ENCODE peak calls at places on chromosomes 1 and 21, in ten cellular contexts. One of them, this sample, is unnamed.

GRCh38 chr1:28580706-28581530 is 11.1 kb upstream of the RAB42 start:
- DNase-seq in OCI-LY7: peak
- DNase-seq in iPS DF 19.7: no peak
- DNase-seq in pons: no peak
- DNase-seq in WTC11: peak
- DNase-seq in GM12892: no peak
- DNase-seq in GM18507: no peak
- DNase-seq in germinal center: peak
- DNase-seq in AG09309: no peak
- DNase-seq in IMR-90: peak
- DNase-seq in this sample: no peak

GRCh38 chr1:12434174-12434573 is 183.8 kb downstream of the DHRS3 start:
- DNase-seq in GM18507: no peak
- DNase-seq in AG09309: peak
- DNase-seq in GM12892: no peak
- DNase-seq in OCI-LY7: no peak
- DNase-seq in germinal center: no peak
- DNase-seq in iPS DF 19.7: no peak
- DNase-seq in pons: no peak
- DNase-seq in IMR-90: peak
- DNase-seq in WTC11: no peak
- DNase-seq in this sample: peak

GRCh38 chr1:100810360-100810759 is 84.3 kb downstream of the EXTL2 start:
- DNase-seq in IMR-90: peak
- DNase-seq in germinal center: no peak
- DNase-seq in WTC11: no peak
- DNase-seq in iPS DF 19.7: no peak
- DNase-seq in pons: no peak
- DNase-seq in GM18507: no peak
- DNase-seq in OCI-LY7: no peak
- DNase-seq in GM12892: no peak
- DNase-seq in AG09309: no peak
- DNase-seq in this sample: no peak

GRCh38 chr1:45205910-45206721 is at the start of gene ZSWIM5:
- DNase-seq in GM12892: peak
- DNase-seq in iPS DF 19.7: peak
- DNase-seq in AG09309: no peak
- DNase-seq in GM18507: peak
- DNase-seq in OCI-LY7: peak
- DNase-seq in pons: peak
- DNase-seq in IMR-90: peak
- DNase-seq in germinal center: peak
- DNase-seq in WTC11: peak
- DNase-seq in this sample: peak

GRCh38 chr1:209266590-209267172 is 316.8 kb upstream of the CAMK1G start:
- DNase-seq in OCI-LY7: no peak
- DNase-seq in AG09309: peak
- DNase-seq in pons: no peak
- DNase-seq in GM18507: no peak
- DNase-seq in WTC11: no peak
- DNase-seq in germinal center: no peak
- DNase-seq in IMR-90: peak
- DNase-seq in GM12892: no peak
- DNase-seq in iPS DF 19.7: no peak
- DNase-seq in this sample: no peak

GRCh38 chr21:40070871-40071270 is 203.6 kb downstream of the PCP4 start:
- DNase-seq in germinal center: no peak
- DNase-seq in AG09309: no peak
- DNase-seq in WTC11: no peak
- DNase-seq in iPS DF 19.7: no peak
- DNase-seq in GM18507: no peak
- DNase-seq in OCI-LY7: no peak
- DNase-seq in pons: no peak
- DNase-seq in GM12892: no peak
- DNase-seq in IMR-90: no peak
- DNase-seq in this sample: no peak

GRCh38 chr1:9758559-9759121 is 65.1 kb downstream of the CLSTN1 start:
- DNase-seq in OCI-LY7: no peak
- DNase-seq in iPS DF 19.7: no peak
- DNase-seq in GM12892: no peak
- DNase-seq in WTC11: no peak
- DNase-seq in IMR-90: no peak
- DNase-seq in pons: peak
- DNase-seq in AG09309: no peak
- DNase-seq in GM18507: no peak
- DNase-seq in germinal center: no peak
- DNase-seq in this sample: no peak

GRCh38 chr1:245881767-245882391 is 625.2 kb downstream of the SMYD3 start:
- DNase-seq in IMR-90: no peak
- DNase-seq in pons: no peak
- DNase-seq in OCI-LY7: no peak
- DNase-seq in WTC11: no peak
- DNase-seq in iPS DF 19.7: no peak
- DNase-seq in germinal center: no peak
- DNase-seq in GM18507: no peak
- DNase-seq in GM12892: no peak
- DNase-seq in AG09309: no peak
- DNase-seq in this sample: no peak

GRCh38 chr1:39525366-39526165 is 34.1 kb downstream of the BMP8A start:
- DNase-seq in OCI-LY7: peak
- DNase-seq in germinal center: peak
- DNase-seq in pons: no peak
- DNase-seq in AG09309: no peak
- DNase-seq in GM12892: peak
- DNase-seq in iPS DF 19.7: no peak
- DNase-seq in WTC11: no peak
- DNase-seq in IMR-90: no peak
- DNase-seq in GM18507: peak
- DNase-seq in this sample: peak

GRCh38 chr1:207858806-207859205 is 52.1 kb downstream of the CD34 start:
- DNase-seq in IMR-90: no peak
- DNase-seq in WTC11: no peak
- DNase-seq in GM18507: no peak
- DNase-seq in AG09309: no peak
- DNase-seq in pons: no peak
- DNase-seq in OCI-LY7: no peak
- DNase-seq in GM12892: no peak
- DNase-seq in iPS DF 19.7: peak
- DNase-seq in germinal center: no peak
- DNase-seq in this sample: no peak

GRCh38 chr1:46621930-46622329 is 5.3 kb upstream of the MOB3C start:
- DNase-seq in iPS DF 19.7: no peak
- DNase-seq in OCI-LY7: no peak
- DNase-seq in WTC11: no peak
- DNase-seq in GM12892: no peak
- DNase-seq in pons: no peak
- DNase-seq in germinal center: no peak
- DNase-seq in IMR-90: no peak
- DNase-seq in AG09309: no peak
- DNase-seq in GM18507: no peak
- DNase-seq in this sample: no peak

GRCh38 chr1:183276386-183276785 is 90.3 kb downstream of the LAMC2 start:
- DNase-seq in AG09309: no peak
- DNase-seq in WTC11: no peak
- DNase-seq in GM18507: no peak
- DNase-seq in OCI-LY7: no peak
- DNase-seq in GM12892: no peak
- DNase-seq in iPS DF 19.7: no peak
- DNase-seq in pons: no peak
- DNase-seq in germinal center: no peak
- DNase-seq in IMR-90: no peak
- DNase-seq in this sample: no peak

GRCh38 chr1:210339500-210339899 is 10.8 kb downstream of the HHAT start:
- DNase-seq in AG09309: no peak
- DNase-seq in iPS DF 19.7: no peak
- DNase-seq in WTC11: no peak
- DNase-seq in GM12892: no peak
- DNase-seq in germinal center: no peak
- DNase-seq in pons: no peak
- DNase-seq in OCI-LY7: no peak
- DNase-seq in IMR-90: no peak
- DNase-seq in GM18507: no peak
- DNase-seq in this sample: no peak

GRCh38 chr1:72282271-72282656 is at the start of gene NEGR1:
- DNase-seq in WTC11: peak
- DNase-seq in IMR-90: peak
- DNase-seq in pons: peak
- DNase-seq in GM12892: no peak
- DNase-seq in OCI-LY7: no peak
- DNase-seq in germinal center: no peak
- DNase-seq in iPS DF 19.7: no peak
- DNase-seq in AG09309: peak
- DNase-seq in GM18507: no peak
- DNase-seq in this sample: peak

GRCh38 chr1:91803847-91804545 is 82.0 kb downstream of the TGFBR3 start:
- DNase-seq in IMR-90: no peak
- DNase-seq in iPS DF 19.7: no peak
- DNase-seq in OCI-LY7: peak
- DNase-seq in germinal center: peak
- DNase-seq in WTC11: no peak
- DNase-seq in GM18507: peak
- DNase-seq in pons: no peak
- DNase-seq in GM12892: peak
- DNase-seq in AG09309: no peak
- DNase-seq in this sample: no peak

GRCh38 chr1:172449585-172450523 is 6.0 kb upstream of the PIGC start:
- DNase-seq in WTC11: peak
- DNase-seq in GM12892: peak
- DNase-seq in IMR-90: peak
- DNase-seq in pons: peak
- DNase-seq in iPS DF 19.7: peak
- DNase-seq in germinal center: peak
- DNase-seq in AG09309: no peak
- DNase-seq in OCI-LY7: peak
- DNase-seq in GM18507: peak
- DNase-seq in this sample: peak

GRCh38 chr21:16707274-16707673 is 805.6 kb upstream of the CXADR start:
- DNase-seq in WTC11: no peak
- DNase-seq in iPS DF 19.7: no peak
- DNase-seq in GM18507: no peak
- DNase-seq in AG09309: no peak
- DNase-seq in IMR-90: no peak
- DNase-seq in OCI-LY7: no peak
- DNase-seq in germinal center: no peak
- DNase-seq in GM12892: no peak
- DNase-seq in pons: no peak
- DNase-seq in this sample: no peak

GRCh38 chr1:107171378-107171777 is 30.5 kb downstream of the NTNG1 start:
- DNase-seq in germinal center: no peak
- DNase-seq in pons: peak
- DNase-seq in AG09309: no peak
- DNase-seq in OCI-LY7: no peak
- DNase-seq in IMR-90: no peak
- DNase-seq in GM12892: no peak
- DNase-seq in WTC11: no peak
- DNase-seq in iPS DF 19.7: no peak
- DNase-seq in GM18507: no peak
- DNase-seq in this sample: no peak

GRCh38 chr1:100249155-100249536 is 488 bp downstream of the DBT start:
- DNase-seq in IMR-90: no peak
- DNase-seq in WTC11: no peak
- DNase-seq in iPS DF 19.7: no peak
- DNase-seq in AG09309: no peak
- DNase-seq in germinal center: peak
- DNase-seq in GM12892: no peak
- DNase-seq in GM18507: no peak
- DNase-seq in pons: peak
- DNase-seq in OCI-LY7: peak
- DNase-seq in this sample: no peak

GRCh38 chr1:93567255-93567918 is 114.2 kb downstream of the BCAR3 start:
- DNase-seq in AG09309: peak
- DNase-seq in WTC11: no peak
- DNase-seq in pons: no peak
- DNase-seq in OCI-LY7: no peak
- DNase-seq in IMR-90: peak
- DNase-seq in germinal center: no peak
- DNase-seq in GM12892: no peak
- DNase-seq in GM18507: no peak
- DNase-seq in iPS DF 19.7: no peak
- DNase-seq in this sample: no peak

GRCh38 chr1:236685917-236686814 is at the start of gene ACTN2:
- DNase-seq in GM18507: peak
- DNase-seq in iPS DF 19.7: no peak
- DNase-seq in OCI-LY7: no peak
- DNase-seq in germinal center: peak
- DNase-seq in IMR-90: no peak
- DNase-seq in pons: no peak
- DNase-seq in GM12892: peak
- DNase-seq in AG09309: no peak
- DNase-seq in WTC11: peak
- DNase-seq in this sample: peak

GRCh38 chr1:202192770-202193613 is 607 bp upstream of the LGR6 start:
- DNase-seq in OCI-LY7: peak
- DNase-seq in iPS DF 19.7: no peak
- DNase-seq in germinal center: peak
- DNase-seq in AG09309: no peak
- DNase-seq in IMR-90: peak
- DNase-seq in GM12892: peak
- DNase-seq in WTC11: peak
- DNase-seq in pons: peak
- DNase-seq in GM18507: peak
- DNase-seq in this sample: peak

GRCh38 chr1:93628682-93629081 is 53.0 kb downstream of the BCAR3 start:
- DNase-seq in germinal center: no peak
- DNase-seq in GM18507: no peak
- DNase-seq in AG09309: no peak
- DNase-seq in OCI-LY7: no peak
- DNase-seq in GM12892: no peak
- DNase-seq in WTC11: no peak
- DNase-seq in pons: no peak
- DNase-seq in iPS DF 19.7: no peak
- DNase-seq in IMR-90: no peak
- DNase-seq in this sample: no peak

GRCh38 chr1:167922023-167922422 is 8.1 kb upstream of the ADCY10 start:
- DNase-seq in germinal center: no peak
- DNase-seq in GM18507: no peak
- DNase-seq in GM12892: no peak
- DNase-seq in iPS DF 19.7: no peak
- DNase-seq in WTC11: no peak
- DNase-seq in pons: no peak
- DNase-seq in AG09309: no peak
- DNase-seq in OCI-LY7: no peak
- DNase-seq in IMR-90: peak
- DNase-seq in this sample: no peak

GRCh38 chr1:167043752-167044488 is 46.3 kb downstream of the GPA33 start:
- DNase-seq in AG09309: no peak
- DNase-seq in iPS DF 19.7: no peak
- DNase-seq in GM12892: peak
- DNase-seq in germinal center: peak
- DNase-seq in GM18507: peak
- DNase-seq in WTC11: peak
- DNase-seq in pons: peak
- DNase-seq in IMR-90: peak
- DNase-seq in OCI-LY7: peak
- DNase-seq in this sample: peak

GRCh38 chr21:32350981-32351380 is 41.8 kb downstream of the URB1 start:
- DNase-seq in WTC11: no peak
- DNase-seq in iPS DF 19.7: no peak
- DNase-seq in germinal center: no peak
- DNase-seq in AG09309: no peak
- DNase-seq in OCI-LY7: no peak
- DNase-seq in IMR-90: no peak
- DNase-seq in GM18507: no peak
- DNase-seq in GM12892: no peak
- DNase-seq in pons: no peak
- DNase-seq in this sample: no peak

GRCh38 chr1:211145944-211146343 is 12.0 kb upstream of the KCNH1 start:
- DNase-seq in IMR-90: no peak
- DNase-seq in pons: no peak
- DNase-seq in AG09309: no peak
- DNase-seq in WTC11: no peak
- DNase-seq in germinal center: no peak
- DNase-seq in GM18507: no peak
- DNase-seq in GM12892: no peak
- DNase-seq in OCI-LY7: no peak
- DNase-seq in iPS DF 19.7: no peak
- DNase-seq in this sample: no peak

GRCh38 chr1:46646844-46647243 is 21.3 kb downstream of the ATPAF1 start:
- DNase-seq in OCI-LY7: no peak
- DNase-seq in germinal center: no peak
- DNase-seq in IMR-90: peak
- DNase-seq in AG09309: no peak
- DNase-seq in GM12892: no peak
- DNase-seq in pons: no peak
- DNase-seq in WTC11: no peak
- DNase-seq in GM18507: no peak
- DNase-seq in iPS DF 19.7: no peak
- DNase-seq in this sample: no peak

This sample was measured in aorta.